ENCODE peak calls at places on chromosomes 11 and 22, in four cellular contexts. One of them, this sample, is unnamed.

GRCh38 chr11:80779907-80780615 is 1339.2 kb upstream of the TENM4 start:
- ATAC-seq in CD4-positive, CD25-positive, alpha-beta regulatory T cell: no peak
- ATAC-seq in right cardiac atrium: no peak
- ATAC-seq in naive thymus-derived CD8-positive, alpha-beta T cell: no peak
- ATAC-seq in this sample: no peak

GRCh38 chr11:113048820-113049555 is 87.8 kb downstream of the NCAM1 start:
- ATAC-seq in CD4-positive, CD25-positive, alpha-beta regulatory T cell: no peak
- ATAC-seq in right cardiac atrium: no peak
- ATAC-seq in naive thymus-derived CD8-positive, alpha-beta T cell: no peak
- ATAC-seq in this sample: no peak

GRCh38 chr11:66651011-66651410 is 12.5 kb downstream of the RBM4 start:
- ATAC-seq in naive thymus-derived CD8-positive, alpha-beta T cell: no peak
- ATAC-seq in right cardiac atrium: no peak
- ATAC-seq in CD4-positive, CD25-positive, alpha-beta regulatory T cell: no peak
- ATAC-seq in this sample: no peak

GRCh38 chr22:33354928-33355327 is 296.7 kb upstream of the SYN3 start:
- ATAC-seq in CD4-positive, CD25-positive, alpha-beta regulatory T cell: no peak
- ATAC-seq in naive thymus-derived CD8-positive, alpha-beta T cell: no peak
- ATAC-seq in right cardiac atrium: peak
- ATAC-seq in this sample: no peak

GRCh38 chr11:68388595-68389198 is 71.9 kb upstream of the PPP6R3 start:
- ATAC-seq in right cardiac atrium: no peak
- ATAC-seq in naive thymus-derived CD8-positive, alpha-beta T cell: no peak
- ATAC-seq in CD4-positive, CD25-positive, alpha-beta regulatory T cell: no peak
- ATAC-seq in this sample: no peak

GRCh38 chr22:25092119-25092518 is 107.5 kb upstream of the CRYBB3 start:
- ATAC-seq in right cardiac atrium: no peak
- ATAC-seq in naive thymus-derived CD8-positive, alpha-beta T cell: no peak
- ATAC-seq in CD4-positive, CD25-positive, alpha-beta regulatory T cell: no peak
- ATAC-seq in this sample: no peak

GRCh38 chr22:38074181-38075104 is 9.5 kb downstream of the SLC16A8 start:
- ATAC-seq in right cardiac atrium: no peak
- ATAC-seq in CD4-positive, CD25-positive, alpha-beta regulatory T cell: no peak
- ATAC-seq in naive thymus-derived CD8-positive, alpha-beta T cell: no peak
- ATAC-seq in this sample: no peak

GRCh38 chr11:117673561-117673960 is 123.5 kb downstream of the DSCAML1 start:
- ATAC-seq in right cardiac atrium: no peak
- ATAC-seq in naive thymus-derived CD8-positive, alpha-beta T cell: no peak
- ATAC-seq in CD4-positive, CD25-positive, alpha-beta regulatory T cell: no peak
- ATAC-seq in this sample: no peak